ENCODE peak calls at places on chromosomes 4 and X, in four cellular contexts. J, S, V and A are unnamed samples.

GRCh38 chr4:40196724-40197281 is at the start of gene RHOH:
- DNase-seq in J (no peak), S (no peak), V (no peak), A (no peak)

GRCh38 chr4:2047031-2047660 is 12.0 kb upstream of the NAT8L start:
- DNase-seq in J (no peak), S (no peak), V (no peak), A (peak; percentile 48)

GRCh38 chrX:151081016-151081415 is 95.4 kb upstream of the GPR50 start:
- DNase-seq in J (no peak), S (no peak), V (no peak), A (no peak)

GRCh38 chr4:55637272-55637820 is 1.2 kb upstream of the NMU start:
- DNase-seq in J (no peak), S (no peak), V (no peak), A (no peak)

GRCh38 chr4:123804171-123804721 is 407.7 kb downstream of the SPRY1 start:
- DNase-seq in J (no peak), S (no peak), V (no peak), A (no peak)

GRCh38 chr4:180913750-180914149 is 1329.5 kb upstream of the TENM3 start:
- DNase-seq in J (no peak), S (peak; percentile 90), V (peak; percentile 12), A (peak; percentile 57)

GRCh38 chrX:107775734-107776511 is at the start of gene TSC22D3:
- DNase-seq in J (peak; percentile 90), S (peak; percentile 74), V (peak; percentile 29), A (no peak)

GRCh38 chr4:94406668-94407437 is 44.9 kb upstream of the PDLIM5 start:
- DNase-seq in J (peak; percentile 93), S (peak; percentile 59), V (peak; percentile 73), A (peak; percentile 32)

GRCh38 chr4:62896721-62897120 is 1512.5 kb downstream of the TECRL start:
- DNase-seq in J (no peak), S (no peak), V (no peak), A (no peak)

GRCh38 chr4:35364321-35364870 is 879.9 kb downstream of the ARAP2 start:
- DNase-seq in J (no peak), S (no peak), V (no peak), A (no peak)

GRCh38 chrX:112654871-112655270 is 24.9 kb downstream of the LHFPL1 start:
- DNase-seq in J (no peak), S (no peak), V (no peak), A (no peak)

GRCh38 chr4:114911141-114911540 is 202.3 kb downstream of the NDST4 start:
- DNase-seq in J (no peak), S (no peak), V (no peak), A (no peak)

GRCh38 chr4:157217708-157218107 is 2.8 kb upstream of the GRIA2 start:
- DNase-seq in J (peak; percentile 30), S (no peak), V (peak; percentile 18), A (peak; percentile 63)

GRCh38 chrX:40154853-40155616 is 57.3 kb upstream of the BCOR start:
- DNase-seq in J (peak; percentile 80), S (no peak), V (no peak), A (peak; percentile 95)

GRCh38 chrX:107537815-107538214 is 88.4 kb downstream of the FRMPD3 start:
- DNase-seq in J (peak; percentile 60), S (peak; percentile 27), V (peak; percentile 31), A (no peak)

GRCh38 chrX:42094208-42094607 is 170.9 kb upstream of the CASK start:
- DNase-seq in J (peak; percentile 12), S (no peak), V (no peak), A (no peak)

GRCh38 chr4:109887071-109887470 is 25.6 kb upstream of the EGF start:
- DNase-seq in J (no peak), S (no peak), V (no peak), A (no peak)

GRCh38 chr4:103318327-103318726 is 120.2 kb upstream of the CENPE start:
- DNase-seq in J (no peak), S (no peak), V (no peak), A (no peak)

GRCh38 chr4:144310535-144310934 is 170.0 kb upstream of the GYPA start:
- DNase-seq in J (no peak), S (no peak), V (no peak), A (no peak)

GRCh38 chr4:5686338-5686737 is 22.0 kb downstream of the EVC2 start:
- DNase-seq in J (no peak), S (no peak), V (no peak), A (no peak)

GRCh38 chrX:150984164-150984824 is 1.2 kb downstream of the HMGB3 start:
- DNase-seq in J (peak; percentile 37), S (no peak), V (no peak), A (peak; percentile 80)

GRCh38 chr4:172716291-172716690 is 452.3 kb upstream of the GALNT7 start:
- DNase-seq in J (no peak), S (no peak), V (no peak), A (no peak)

GRCh38 chrX:136210806-136211205 is 40.4 kb downstream of the MAP7D3 start:
- DNase-seq in J (no peak), S (no peak), V (no peak), A (peak; percentile 6)

GRCh38 chrX:153636716-153637115 is 10.3 kb upstream of the DUSP9 start:
- DNase-seq in J (no peak), S (no peak), V (no peak), A (peak; percentile 81)

GRCh38 chr4:113435893-113436292 is 325.6 kb downstream of the CAMK2D start:
- DNase-seq in J (no peak), S (peak; percentile 96), V (peak; percentile 84), A (peak; percentile 50)

GRCh38 chr4:147056951-147057630 is 111.4 kb upstream of the TTC29 start:
- DNase-seq in J (no peak), S (no peak), V (no peak), A (no peak)

GRCh38 chr4:169253087-169253675 is 17.6 kb downstream of the SH3RF1 start:
- DNase-seq in J (no peak), S (no peak), V (no peak), A (no peak)

GRCh38 chr4:169256101-169256612 is 14.6 kb downstream of the SH3RF1 start:
- DNase-seq in J (no peak), S (no peak), V (no peak), A (no peak)

GRCh38 chr4:169254546-169254983 is 16.2 kb downstream of the SH3RF1 start:
- DNase-seq in J (no peak), S (peak; percentile 45), V (peak; percentile 62), A (no peak)

GRCh38 chr4:169252339-169253086 is 18.2 kb downstream of the SH3RF1 start:
- DNase-seq in J (no peak), S (no peak), V (no peak), A (no peak)

DNA sequence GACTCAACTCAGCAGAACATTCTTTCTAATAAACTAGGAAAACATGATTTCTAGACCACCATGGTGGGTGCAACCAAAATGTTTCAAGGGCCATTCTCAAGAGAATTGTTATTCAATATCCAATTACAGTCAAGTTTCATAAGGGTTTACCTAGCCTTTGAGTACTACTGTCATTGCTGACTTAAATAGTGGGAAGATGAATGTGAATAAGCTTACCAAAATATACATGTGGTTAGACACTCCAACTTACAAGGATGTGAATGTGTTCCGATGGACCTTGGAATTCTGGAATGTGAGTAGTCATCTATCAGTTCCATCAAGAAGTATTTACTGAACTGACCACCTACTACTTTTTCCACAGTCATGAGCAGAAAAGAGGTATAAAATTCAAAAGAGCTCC is 16.9 kb downstream of the SH3RF1 start:
- DNase-seq in J (no peak), S (peak; percentile 46), V (no peak), A (no peak)
- H3K4me2 ChIP-seq in J (no peak overlapping the region), S (peak overlapping the region; percentile 13), V (peak overlapping the region; percentile 74), A (peak overlapping the region; percentile 59)

DNA sequence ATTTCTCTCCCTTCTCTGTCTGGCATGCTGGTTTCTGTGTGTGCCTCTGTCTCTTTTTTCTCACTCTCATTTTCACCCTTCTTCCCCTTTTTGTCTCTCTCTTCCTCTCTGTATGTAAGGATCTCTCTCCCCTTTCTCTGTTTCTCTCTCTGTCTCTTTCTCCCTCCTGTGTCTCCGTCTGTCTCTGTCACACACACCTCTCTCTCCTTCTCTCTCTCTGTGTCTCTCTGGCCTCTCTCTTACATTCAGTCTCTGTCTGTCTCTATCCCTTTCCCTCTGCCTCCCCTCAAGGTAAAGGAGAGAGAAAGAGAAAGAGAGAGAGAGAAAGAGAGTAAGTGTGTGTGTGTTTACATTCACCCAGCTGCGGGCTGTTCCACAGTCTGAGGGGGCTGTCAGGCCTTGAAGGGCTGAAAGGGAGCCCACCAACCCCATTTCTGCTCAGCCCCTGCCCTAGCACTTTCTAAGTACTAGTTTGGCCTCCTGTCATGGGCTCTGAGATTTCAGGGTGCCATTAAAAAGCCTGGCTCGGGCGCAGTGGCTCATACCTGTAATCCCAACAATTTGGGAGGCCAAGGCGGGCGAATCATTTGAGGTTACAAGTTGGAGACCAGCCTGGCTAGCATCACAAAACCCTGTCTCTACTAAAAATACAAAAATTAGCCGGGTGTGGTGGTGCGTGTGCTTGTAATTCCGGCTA is 9.6 kb upstream of the TSPYL2 start:
- DNase-seq in J (no peak), S (no peak), V (no peak), A (no peak)
- H3K4me2 ChIP-seq in J (peak overlapping the region; percentile 64), S (peak overlapping the region; percentile 25), V (peak overlapping the region; percentile 95), A (peak overlapping the region; percentile 86)

DNA sequence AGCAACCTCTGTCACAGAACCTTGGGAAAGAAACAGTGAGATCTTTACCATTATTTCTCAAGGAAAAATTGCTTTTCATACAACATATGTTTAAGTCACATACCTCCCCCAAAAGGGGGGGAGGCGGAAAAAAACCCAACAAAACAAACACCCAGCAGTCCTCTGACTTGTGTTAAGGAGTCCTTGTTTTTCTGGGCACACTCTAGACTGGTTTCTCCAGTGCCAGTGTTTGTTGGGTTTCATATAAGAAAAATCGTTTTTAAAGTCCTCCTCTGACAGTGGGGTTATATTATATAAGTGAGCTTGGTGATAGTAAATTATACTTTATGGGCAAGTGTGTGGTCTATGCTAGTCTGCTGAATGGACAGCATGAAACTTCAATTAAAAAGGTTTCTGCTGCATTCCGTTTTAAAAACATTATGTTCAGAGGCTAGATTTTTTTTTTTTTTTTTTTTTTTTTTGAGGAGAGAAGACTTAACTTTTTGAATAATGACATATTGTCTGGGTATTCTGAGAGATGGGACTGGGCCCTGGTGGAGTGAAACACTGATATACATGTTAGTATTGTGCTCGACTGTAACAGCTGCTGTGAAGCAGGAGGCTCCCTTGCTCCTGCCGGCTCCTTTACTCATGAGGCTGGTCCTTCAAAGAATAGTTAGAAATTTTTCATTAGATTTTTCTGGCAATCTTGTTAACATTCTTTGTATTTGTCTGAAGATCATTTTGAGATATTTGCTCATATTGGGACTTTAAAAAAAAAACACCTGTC is 73.1 kb downstream of the TMEM131L start:
- DNase-seq in J (no peak), S (no peak), V (no peak), A (no peak)
- H3K4me2 ChIP-seq in J (peak overlapping the region; percentile 65), S (peak overlapping the region; percentile 62), V (no peak overlapping the region), A (peak overlapping the region; percentile 77)

GRCh38 chr4:75848891-75849290 is 53.4 kb downstream of the PPEF2 start:
- DNase-seq in J (no peak), S (peak; percentile 15), V (no peak), A (peak; percentile 38)

GRCh38 chr4:75844151-75844662 is 58.0 kb downstream of the PPEF2 start:
- DNase-seq in J (peak; percentile 55), S (peak; percentile 58), V (no peak), A (peak; percentile 79)

GRCh38 chr4:75841641-75842520 is 60.4 kb downstream of the PPEF2 start:
- DNase-seq in J (no peak), S (no peak), V (no peak), A (peak; percentile 55)

GRCh38 chr4:75845992-75846391 is 56.3 kb downstream of the PPEF2 start:
- DNase-seq in J (no peak), S (no peak), V (no peak), A (no peak)

DNA sequence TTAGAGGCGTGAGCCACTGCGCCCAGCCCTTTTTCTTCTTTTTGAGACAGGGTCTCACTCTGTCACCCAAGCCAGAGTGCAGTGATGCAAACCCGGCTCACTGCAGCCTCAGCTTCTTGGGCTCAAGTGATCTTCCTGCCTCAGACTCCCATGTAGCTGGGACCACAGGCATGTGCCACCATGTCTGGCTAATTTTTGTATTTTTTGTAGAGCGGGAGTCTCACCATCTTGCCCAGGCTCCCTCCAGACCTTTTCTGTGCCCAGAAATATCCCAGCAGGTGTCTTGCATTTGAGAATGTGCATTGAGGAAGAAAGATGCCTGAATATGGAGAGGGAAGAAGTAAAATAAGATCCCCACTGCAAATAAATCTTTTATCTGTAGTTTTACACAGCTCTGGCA is 58.7 kb downstream of the PPEF2 start:
- DNase-seq in J (no peak), S (no peak), V (no peak), A (no peak)
- H3K4me2 ChIP-seq in J (peak overlapping the region; percentile 29), S (no peak overlapping the region), V (no peak overlapping the region), A (peak overlapping the region; percentile 39)